ENCODE peak calls at places on chromosome 7, in six cellular contexts. R, K, Y, L, D and G are unnamed samples.

GRCh38 chr7:97024209-97025129 is at the start of gene DLX5:
- DNase-seq in R (peak), K (no peak), Y (no peak), L (no peak), D (no peak), G (no peak)

GRCh38 chr7:120857558-120858298 is at the start of gene TSPAN12:
- DNase-seq in R (peak), K (peak), Y (peak), L (peak), D (peak), G (peak)

GRCh38 chr7:485188-486081 is 34.2 kb downstream of the PDGFA start:
- DNase-seq in R (no peak), K (no peak), Y (no peak), L (no peak), D (no peak), G (peak)

GRCh38 chr7:128697301-128697905 is 25.3 kb downstream of the GARIN1A start:
- DNase-seq in R (peak), K (peak), Y (peak), L (no peak), D (peak), G (peak)

GRCh38 chr7:8480466-8480865 is 47.1 kb downstream of the NXPH1 start:
- DNase-seq in R (no peak), K (no peak), Y (no peak), L (no peak), D (no peak), G (no peak)

GRCh38 chr7:86995052-86995725 is 64.3 kb downstream of the ELAPOR2 start:
- DNase-seq in R (no peak), K (no peak), Y (no peak), L (no peak), D (no peak), G (no peak)

GRCh38 chr7:109984726-109985125 is 1106.2 kb upstream of the LRRN3 start:
- DNase-seq in R (no peak), K (no peak), Y (no peak), L (no peak), D (no peak), G (no peak)

GRCh38 chr7:27175005-27175625 is 995 bp upstream of the HOXA10 start:
- DNase-seq in R (no peak), K (peak), Y (no peak), L (no peak), D (no peak), G (no peak)

GRCh38 chr7:44097064-44097932 is 6.8 kb upstream of the AEBP1 start:
- DNase-seq in R (no peak), K (no peak), Y (no peak), L (peak), D (no peak), G (no peak)

GRCh38 chr7:42143605-42144252 is 93.3 kb downstream of the GLI3 start:
- DNase-seq in R (peak), K (peak), Y (no peak), L (no peak), D (no peak), G (no peak)

GRCh38 chr7:118803-119376 is 73.5 kb upstream of the FAM20C start:
- DNase-seq in R (no peak), K (no peak), Y (no peak), L (no peak), D (no peak), G (no peak)

GRCh38 chr7:5596046-5596895 is 172.6 kb upstream of the TNRC18 start:
- DNase-seq in R (peak), K (peak), Y (peak), L (no peak), D (peak), G (peak)

GRCh38 chr7:17298840-17299476 is 506 bp downstream of the AHR start:
- DNase-seq in R (no peak), K (no peak), Y (peak), L (peak), D (peak), G (peak)

DNA sequence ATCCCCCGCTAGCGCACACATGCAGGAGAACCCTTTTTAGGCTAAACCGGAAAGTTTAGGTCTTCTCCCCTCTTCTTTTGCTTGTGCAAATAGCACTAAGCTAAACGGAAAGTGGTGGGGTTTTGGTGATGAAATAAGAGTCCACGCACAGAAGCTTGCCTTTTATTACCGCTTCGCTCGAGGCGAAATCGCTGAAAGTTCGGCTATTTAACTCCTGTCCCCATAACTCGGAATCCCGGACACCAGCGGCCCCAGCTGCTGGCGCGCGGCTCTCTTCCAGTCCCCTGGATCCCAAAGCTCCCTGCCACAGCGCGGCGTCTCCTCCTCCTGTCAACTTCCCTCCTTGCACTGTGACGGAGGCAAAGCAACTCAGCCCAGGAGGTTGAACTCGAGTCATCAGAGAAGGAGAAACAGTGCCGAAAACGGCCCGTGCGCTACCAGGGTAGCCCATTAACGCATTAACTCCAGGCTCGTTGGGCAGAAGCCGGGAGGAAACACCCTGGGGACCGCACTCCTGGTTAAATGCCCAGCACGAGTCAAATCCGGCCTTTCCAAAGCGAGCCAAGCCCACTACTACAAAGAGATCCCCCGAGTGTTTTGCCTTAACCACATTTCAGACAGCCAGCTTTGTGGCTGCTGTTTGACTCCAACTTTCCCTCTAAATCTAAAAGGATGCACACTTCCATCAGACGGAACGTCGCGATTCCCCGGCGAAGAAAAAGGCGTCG is 1.3 kb downstream of the SEMA3D start:
- DNase-seq in R (peak), K (peak), Y (no peak), L (no peak), D (peak), G (no peak)
- TF ChIP-seq CTCF in R (peak), K (no peak), Y (no peak), L (no peak), D (peak), G (no peak)

DNA sequence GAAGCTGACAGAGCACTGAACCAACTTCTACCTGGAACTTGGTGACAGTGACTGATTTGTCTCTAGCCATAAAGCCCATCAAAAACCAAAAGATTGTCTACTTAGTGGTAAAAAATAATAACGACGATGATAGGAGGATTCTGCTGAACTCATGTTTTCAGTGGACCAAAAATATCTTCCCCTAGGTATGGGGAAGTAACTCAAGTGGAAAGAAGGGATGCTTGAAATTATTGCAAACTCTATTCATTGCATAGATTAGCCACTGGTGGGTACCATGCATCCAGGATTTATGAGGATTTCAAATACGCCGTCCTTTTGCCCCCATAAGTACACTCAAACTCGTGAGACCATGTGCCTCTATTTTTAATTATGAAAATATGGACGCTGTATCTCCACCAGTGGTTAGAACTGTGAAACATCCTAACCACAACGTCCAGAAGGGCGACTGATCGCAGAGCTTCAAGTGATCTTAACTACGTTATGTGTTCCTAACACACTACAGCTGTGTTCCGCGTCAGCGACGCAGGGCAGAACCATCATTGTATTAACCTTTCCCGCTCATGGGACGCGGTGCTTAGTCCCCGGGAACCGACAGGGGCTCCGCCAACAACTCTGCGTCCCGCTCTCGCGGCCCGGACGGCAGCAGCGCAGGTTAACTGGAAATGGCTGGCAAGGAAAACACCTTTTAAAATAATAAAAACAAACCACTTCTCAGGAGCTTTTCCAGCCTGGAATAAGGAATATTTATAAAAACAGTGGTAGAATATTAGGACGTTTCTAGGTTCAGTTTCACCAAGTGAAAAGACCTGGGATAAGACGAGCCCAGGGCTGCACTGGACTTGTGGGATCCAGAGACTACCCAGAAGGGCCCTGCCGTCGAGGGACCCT is 776 bp downstream of the PEX1 start:
- DNase-seq in R (peak), K (peak), Y (peak), L (peak), D (peak), G (peak)
- TF ChIP-seq CTCF in R (peak), K (peak), Y (no peak), L (no peak), D (no peak), G (no peak)

GRCh38 chr7:115340828-115341227 is 418.9 kb downstream of the MDFIC start:
- DNase-seq in R (peak), K (peak), Y (no peak), L (no peak), D (no peak), G (no peak)
- TF ChIP-seq CTCF in R (peak), K (no peak), Y (no peak), L (peak), D (peak), G (no peak)

GRCh38 chr7:148676291-148676690 is 22.4 kb upstream of the CUL1 start:
- DNase-seq in R (no peak), K (no peak), Y (no peak), L (no peak), D (no peak), G (no peak)
- TF ChIP-seq CTCF in R (no peak), K (no peak), Y (no peak), L (no peak), D (no peak), G (no peak)

GRCh38 chr7:93231799-93232672 is at the start of gene VPS50:
- DNase-seq in R (peak), K (peak), Y (peak), L (peak), D (peak), G (peak)

GRCh38 chr7:93226310-93226709 is at the start of gene HEPACAM2:
- DNase-seq in R (no peak), K (no peak), Y (no peak), L (no peak), D (no peak), G (no peak)

GRCh38 chr7:93231264-93231663 is 902 bp upstream of the VPS50 start:
- DNase-seq in R (no peak), K (no peak), Y (no peak), L (peak), D (no peak), G (no peak)

GRCh38 chr7:93232673-93233018 is 480 bp downstream of the VPS50 start:
- DNase-seq in R (no peak), K (no peak), Y (no peak), L (no peak), D (no peak), G (no peak)

GRCh38 chr7:93228302-93228701 is 2.0 kb upstream of the HEPACAM2 start:
- DNase-seq in R (peak), K (peak), Y (no peak), L (peak), D (peak), G (no peak)
- TF ChIP-seq CTCF in R (peak), K (peak), Y (peak), L (peak), D (peak), G (peak)